ENCODE peak calls at places on chromosomes 12 and 14, in six cellular contexts. One of them, this sample, is unnamed.

GRCh38 chr14:27411021-27411420 is 813.2 kb upstream of the NOVA1 start:
- DNase-seq in lung: no peak
- DNase-seq in NCI-H510A: no peak
- DNase-seq in NCI-H1092 treated with DMSO at 0.1 percent for 48 hours: no peak
- DNase-seq in HEK293T: no peak
- DNase-seq in Calu3: no peak
- DNase-seq in this sample: no peak

GRCh38 chr12:48996794-48997718 is 2.1 kb downstream of the DDN start:
- DNase-seq in lung: peak
- DNase-seq in NCI-H1092 treated with DMSO at 0.1 percent for 48 hours: peak
- DNase-seq in HEK293T: peak
- DNase-seq in Calu3: peak
- DNase-seq in NCI-H510A: peak
- DNase-seq in this sample: peak

GRCh38 chr14:95835331-95835730 is 41.3 kb upstream of the TUNAR start:
- DNase-seq in NCI-H1092 treated with DMSO at 0.1 percent for 48 hours: no peak
- DNase-seq in HEK293T: no peak
- DNase-seq in lung: no peak
- DNase-seq in Calu3: no peak
- DNase-seq in NCI-H510A: no peak
- DNase-seq in this sample: no peak

GRCh38 chr12:14366211-14366762 is 805 bp downstream of the ATF7IP start:
- DNase-seq in NCI-H510A: no peak
- DNase-seq in HEK293T: no peak
- DNase-seq in Calu3: no peak
- DNase-seq in NCI-H1092 treated with DMSO at 0.1 percent for 48 hours: peak
- DNase-seq in lung: no peak
- DNase-seq in this sample: no peak

GRCh38 chr14:99075771-99076370 is 196.1 kb downstream of the BCL11B start:
- DNase-seq in NCI-H1092 treated with DMSO at 0.1 percent for 48 hours: no peak
- DNase-seq in lung: peak
- DNase-seq in HEK293T: no peak
- DNase-seq in Calu3: no peak
- DNase-seq in NCI-H510A: no peak
- DNase-seq in this sample: no peak

GRCh38 chr12:52530366-52530765 is 10.2 kb upstream of the KRT5 start:
- DNase-seq in lung: no peak
- DNase-seq in NCI-H510A: no peak
- DNase-seq in NCI-H1092 treated with DMSO at 0.1 percent for 48 hours: no peak
- DNase-seq in HEK293T: no peak
- DNase-seq in Calu3: no peak
- DNase-seq in this sample: no peak

GRCh38 chr14:73047808-73048207 is 10.5 kb upstream of the RBM25 start:
- DNase-seq in Calu3: no peak
- DNase-seq in NCI-H1092 treated with DMSO at 0.1 percent for 48 hours: no peak
- DNase-seq in NCI-H510A: no peak
- DNase-seq in lung: no peak
- DNase-seq in HEK293T: no peak
- DNase-seq in this sample: no peak

GRCh38 chr14:103292426-103293374 is 41.3 kb upstream of the EIF5 start:
- DNase-seq in NCI-H510A: no peak
- DNase-seq in NCI-H1092 treated with DMSO at 0.1 percent for 48 hours: peak
- DNase-seq in HEK293T: peak
- DNase-seq in lung: peak
- DNase-seq in Calu3: peak
- DNase-seq in this sample: no peak